ENCODE peak calls at places on chromosome 4, in four cellular contexts. Q is endothelial cell, A is fibroblast of lung, Y is astrocyte. T is an unnamed sample.

GRCh38 chr4:112332398-112332797 is 35.2 kb downstream of the ALPK1 start:
- DNase-seq in Q (no peak), A (no peak), Y (no peak), T (no peak)

GRCh38 chr4:88661724-88662123 is 35.9 kb downstream of the NAP1L5 start:
- DNase-seq in Q (no peak), A (peak; percentile 86), Y (peak; percentile 83), T (no peak)

GRCh38 chr4:10074767-10075105 is 41.9 kb downstream of the WDR1 start:
- DNase-seq in Q (no peak), A (peak; percentile 60), Y (peak; percentile 53), T (no peak)

GRCh38 chr4:3781193-3781886 is 15.2 kb downstream of the ADRA2C start:
- DNase-seq in Q (no peak), A (no peak), Y (no peak), T (no peak)

GRCh38 chr4:139950568-139950967 is 203.4 kb downstream of the MAML3 start:
- DNase-seq in Q (no peak), A (no peak), Y (peak; percentile 90), T (no peak)

GRCh38 chr4:6727081-6727942 is 11.3 kb downstream of the BLOC1S4 start:
- DNase-seq in Q (no peak), A (no peak), Y (peak; percentile 45), T (no peak)

GRCh38 chr4:13432453-13432852 is 51.7 kb downstream of the RAB28 start:
- DNase-seq in Q (no peak), A (no peak), Y (peak; percentile 37), T (no peak)

GRCh38 chr4:87360338-87360935 is 30.6 kb downstream of the HSD17B11 start:
- DNase-seq in Q (no peak), A (no peak), Y (no peak), T (no peak)

GRCh38 chr4:10733016-10733415 is 48.4 kb upstream of the CLNK start:
- DNase-seq in Q (no peak), A (no peak), Y (no peak), T (no peak)

GRCh38 chr4:48635310-48635709 is 144.8 kb downstream of the FRYL start:
- DNase-seq in Q (no peak), A (peak; percentile 10), Y (peak; percentile 53), T (no peak)

GRCh38 chr4:123936615-123937014 is 540.0 kb downstream of the SPRY1 start:
- DNase-seq in Q (no peak), A (no peak), Y (peak; percentile 12), T (no peak)

GRCh38 chr4:131644619-131645018 is 1504.5 kb upstream of the PCDH10 start:
- DNase-seq in Q (peak; percentile 26), A (peak; percentile 45), Y (no peak), T (no peak)

GRCh38 chr4:154348657-154349056 is 142.9 kb downstream of the DCHS2 start:
- DNase-seq in Q (no peak), A (no peak), Y (no peak), T (no peak)

GRCh38 chr4:164136181-164136616 is 617.7 kb upstream of the SMIM31 start:
- DNase-seq in Q (no peak), A (peak; percentile 74), Y (peak; percentile 62), T (no peak)

GRCh38 chr4:38717604-38718003 is 53.6 kb downstream of the KLF3 start:
- DNase-seq in Q (no peak), A (peak; percentile 14), Y (peak; percentile 11), T (no peak)

GRCh38 chr4:113080624-113081023 is 31.2 kb downstream of the ANK2 start:
- DNase-seq in Q (no peak), A (no peak), Y (no peak), T (no peak)

GRCh38 chr4:75037253-75037652 is 104.3 kb downstream of the PARM1 start:
- DNase-seq in Q (no peak), A (no peak), Y (no peak), T (no peak)

GRCh38 chr4:80831383-80832361 is 198.8 kb upstream of the BMP3 start:
- DNase-seq in Q (no peak), A (peak; percentile 0), Y (peak; percentile 2), T (no peak)

GRCh38 chr4:113695328-113696169 is 66.0 kb downstream of the CAMK2D start:
- DNase-seq in Q (no peak), A (peak; percentile 40), Y (peak; percentile 72), T (no peak)

GRCh38 chr4:158211288-158211687 is 1.0 kb downstream of the TMEM144 start:
- DNase-seq in Q (no peak), A (no peak), Y (no peak), T (no peak)

GRCh38 chr4:88341227-88342192 is 37.1 kb upstream of the HERC6 start:
- DNase-seq in Q (no peak), A (peak; percentile 97), Y (peak; percentile 92), T (peak; percentile 8)

GRCh38 chr4:27084685-27085356 is 224.2 kb downstream of the STIM2 start:
- DNase-seq in Q (peak; percentile 46), A (peak; percentile 26), Y (peak; percentile 6), T (peak; percentile 22)

GRCh38 chr4:113978561-113979156 is 788 bp downstream of the ARSJ start:
- DNase-seq in Q (peak; percentile 19), A (peak; percentile 45), Y (peak; percentile 29), T (peak; percentile 43)

GRCh38 chr4:16843831-16844508 is 54.5 kb downstream of the LDB2 start:
- DNase-seq in Q (no peak), A (peak; percentile 96), Y (peak; percentile 81), T (no peak)

GRCh38 chr4:106201373-106201772 is 114.6 kb downstream of the TBCK start:
- DNase-seq in Q (no peak), A (peak; percentile 53), Y (no peak), T (no peak)

GRCh38 chr4:108885211-108885610 is 122.4 kb upstream of the ETNPPL start:
- DNase-seq in Q (no peak), A (peak; percentile 3), Y (peak; percentile 86), T (no peak)

GRCh38 chr4:683982-684571 is 4.9 kb downstream of the SLC49A3 start:
- DNase-seq in Q (peak; percentile 77), A (peak; percentile 74), Y (peak; percentile 46), T (peak; percentile 62)

GRCh38 chr4:165031436-165032211 is at the start of gene TRIM60:
- DNase-seq in Q (no peak), A (no peak), Y (no peak), T (no peak)

GRCh38 chr4:10171055-10171454 is 54.5 kb upstream of the WDR1 start:
- DNase-seq in Q (no peak), A (no peak), Y (no peak), T (no peak)

GRCh38 chr4:186898367-186898766 is 174.7 kb upstream of the FAT1 start:
- DNase-seq in Q (no peak), A (no peak), Y (no peak), T (no peak)

GRCh38 chr4:38670939-38671593 is 7.1 kb downstream of the KLF3 start:
- DNase-seq in Q (no peak), A (no peak), Y (no peak), T (no peak)

GRCh38 chr4:88143504-88143903 is 14.9 kb downstream of the ABCG2 start:
- DNase-seq in Q (no peak), A (peak; percentile 18), Y (peak; percentile 86), T (no peak)

GRCh38 chr4:136241221-136241986 is 1290.9 kb downstream of the PCDH18 start:
- DNase-seq in Q (no peak), A (no peak), Y (peak; percentile 78), T (no peak)

GRCh38 chr4:122456228-122457106 is at the start of gene IL2:
- DNase-seq in Q (no peak), A (no peak), Y (no peak), T (no peak)

T was measured in prostate gland.